ENCODE peak calls at places on chromosome 16, in seven cellular contexts. E is progenitor cell of endocrine pancreas; M is iris pigment epithelial cell; N is CD8-positive, alpha-beta T cell; S is NCI-H345; H is substantia nigra; J is neuronal stem cell. T is an unnamed sample.

GRCh38 chr16:84897911-84898377 is 78.2 kb downstream of the CRISPLD2 start:
- DNase-seq in E (no peak), M (peak; percentile 29), N (no peak), S (no peak), H (no peak), J (no peak), T (no peak)

GRCh38 chr16:1884155-1884760 is 12.3 kb upstream of the MEIOB start:
- DNase-seq in E (no peak), M (peak; percentile 65), N (no peak), S (no peak), H (no peak), J (no peak), T (no peak)

GRCh38 chr16:79437764-79438728 is 162.5 kb downstream of the MAF start:
- DNase-seq in E (no peak), M (no peak), N (no peak), S (no peak), H (peak; percentile 51), J (peak; percentile 15), T (no peak)

GRCh38 chr16:88455610-88456355 is 2.7 kb downstream of the ZFPM1 start:
- DNase-seq in E (no peak), M (peak; percentile 73), N (peak; percentile 86), S (peak; percentile 14), H (no peak), J (no peak), T (peak; percentile 72)

GRCh38 chr16:3175157-3176153 is 12.5 kb upstream of the OR1F1 start:
- DNase-seq in E (no peak), M (peak; percentile 64), N (no peak), S (peak; percentile 32), H (no peak), J (no peak), T (no peak)

GRCh38 chr16:27436921-27437650 is 35.1 kb downstream of the IL21R start:
- DNase-seq in E (no peak), M (no peak), N (peak; percentile 12), S (no peak), H (no peak), J (no peak), T (peak; percentile 12)

GRCh38 chr16:28846933-28847273 is 755 bp upstream of the TUFM start:
- DNase-seq in E (no peak), M (no peak), N (no peak), S (no peak), H (no peak), J (no peak), T (no peak)

GRCh38 chr16:68031951-68032350 is 8.9 kb downstream of the DUS2 start:
- DNase-seq in E (no peak), M (peak; percentile 14), N (no peak), S (no peak), H (no peak), J (no peak), T (no peak)

GRCh38 chr16:79597775-79598174 is 2.8 kb downstream of the MAF start:
- DNase-seq in E (no peak), M (no peak), N (no peak), S (no peak), H (no peak), J (no peak), T (no peak)

GRCh38 chr16:57480127-57480753 is 6.1 kb downstream of the DOK4 start:
- DNase-seq in E (no peak), M (peak; percentile 83), N (no peak), S (no peak), H (no peak), J (no peak), T (no peak)

GRCh38 chr16:29694384-29695195 is 15.6 kb downstream of the QPRT start:
- DNase-seq in E (no peak), M (no peak), N (no peak), S (no peak), H (no peak), J (no peak), T (no peak)

GRCh38 chr16:54932737-54933254 is 2.1 kb downstream of the IRX5 start:
- DNase-seq in E (no peak), M (no peak), N (no peak), S (no peak), H (no peak), J (peak; percentile 21), T (no peak)

GRCh38 chr16:89601906-89602272 is 11.6 kb upstream of the DPEP1 start:
- DNase-seq in E (no peak), M (peak; percentile 29), N (no peak), S (no peak), H (no peak), J (no peak), T (no peak)

GRCh38 chr16:79163666-79164377 is 436.7 kb downstream of the MAF start:
- DNase-seq in E (no peak), M (no peak), N (no peak), S (peak; percentile 22), H (no peak), J (no peak), T (no peak)

GRCh38 chr16:1989209-1989825 is 453 bp upstream of the SYNGR3 start:
- DNase-seq in E (no peak), M (no peak), N (no peak), S (peak; percentile 64), H (no peak), J (no peak), T (no peak)

GRCh38 chr16:85615014-85615851 is 2.1 kb downstream of the GSE1 start:
- DNase-seq in E (peak; percentile 59), M (no peak), N (peak; percentile 75), S (peak; percentile 61), H (no peak), J (peak; percentile 69), T (no peak)

GRCh38 chr16:88686062-88686438 is 257 bp downstream of the SNAI3 start:
- DNase-seq in E (no peak), M (no peak), N (peak; percentile 65), S (peak; percentile 64), H (no peak), J (no peak), T (peak; percentile 31)

GRCh38 chr16:12891836-12892235 is 9.6 kb upstream of the SHISA9 start:
- DNase-seq in E (no peak), M (no peak), N (no peak), S (no peak), H (no peak), J (no peak), T (no peak)

GRCh38 chr16:86733526-86734254 is 155.3 kb downstream of the FOXL1 start:
- DNase-seq in E (no peak), M (no peak), N (no peak), S (no peak), H (no peak), J (no peak), T (no peak)

GRCh38 chr16:69039333-69039941 is 66.0 kb upstream of the HAS3 start:
- DNase-seq in E (no peak), M (peak; percentile 65), N (no peak), S (no peak), H (no peak), J (no peak), T (no peak)

GRCh38 chr16:23101012-23101550 is 48.2 kb downstream of the USP31 start:
- DNase-seq in E (no peak), M (no peak), N (no peak), S (no peak), H (no peak), J (no peak), T (no peak)

GRCh38 chr16:73021866-73022495 is 25.9 kb downstream of the ZFHX3 start:
- DNase-seq in E (no peak), M (no peak), N (no peak), S (no peak), H (no peak), J (no peak), T (no peak)

GRCh38 chr16:11052080-11052808 is 107.9 kb downstream of the CLEC16A start:
- DNase-seq in E (no peak), M (no peak), N (no peak), S (no peak), H (no peak), J (no peak), T (peak; percentile 20)